ENCODE peak calls at places on chromosomes 13 and 19, in nine cellular contexts. Q, U, K, Z, D, P, I, N and W are unnamed samples.

GRCh38 chr13:43180837-43181236 is 157.5 kb downstream of the DNAJC15 start:
- DNase-seq in Q (no peak), U (no peak), K (no peak), Z (no peak), D (no peak), P (no peak), I (no peak), N (no peak), W (no peak)

GRCh38 chr13:109148243-109148642 is 518.8 kb downstream of the MYO16 start:
- DNase-seq in Q (no peak), U (no peak), K (no peak), Z (no peak), D (no peak), P (no peak), I (no peak), N (no peak), W (no peak)

GRCh38 chr19:1172353-1173159 is 1.5 kb downstream of the SBNO2 start:
- DNase-seq in Q (peak), U (no peak), K (peak), Z (peak), D (peak), P (peak), I (peak), N (peak), W (peak)

GRCh38 chr13:110396913-110397379 is 89.9 kb downstream of the COL4A2 start:
- DNase-seq in Q (peak), U (peak), K (no peak), Z (peak), D (peak), P (peak), I (peak), N (peak), W (peak)

GRCh38 chr19:41993612-41994483 is at the start of gene ATP1A3:
- DNase-seq in Q (no peak), U (no peak), K (peak), Z (no peak), D (peak), P (peak), I (no peak), N (peak), W (no peak)

GRCh38 chr19:50321831-50322230 is 7.3 kb downstream of the KCNC3 start:
- DNase-seq in Q (no peak), U (no peak), K (no peak), Z (no peak), D (no peak), P (no peak), I (no peak), N (no peak), W (no peak)

GRCh38 chr19:33679696-33680095 is 57.9 kb downstream of the CHST8 start:
- DNase-seq in Q (peak), U (no peak), K (no peak), Z (no peak), D (no peak), P (no peak), I (no peak), N (no peak), W (peak)

GRCh38 chr13:59391696-59392095 is 772.0 kb downstream of the DIAPH3 start:
- DNase-seq in Q (no peak), U (no peak), K (peak), Z (peak), D (peak), P (no peak), I (no peak), N (no peak), W (no peak)

GRCh38 chr13:27622881-27623280 is 1.2 kb downstream of the POLR1D start:
- DNase-seq in Q (no peak), U (no peak), K (no peak), Z (no peak), D (no peak), P (no peak), I (no peak), N (no peak), W (no peak)

GRCh38 chr13:76832258-76832988 is 53.8 kb downstream of the KCTD12 start:
- DNase-seq in Q (no peak), U (no peak), K (no peak), Z (no peak), D (no peak), P (no peak), I (no peak), N (no peak), W (no peak)

GRCh38 chr13:96690998-96691397 is 303.3 kb downstream of the OXGR1 start:
- DNase-seq in Q (no peak), U (no peak), K (no peak), Z (no peak), D (no peak), P (no peak), I (no peak), N (no peak), W (no peak)